ENCODE peak calls at places on chromosome 12, in nine cellular contexts. X, Z, E, K, J, R, V, Y and L are unnamed samples.
A peak's percentile ranks its signal among the peaks of the same experiment; 100 is the strongest.

GRCh38 chr12:128905003-128905544 is 51.8 kb downstream of the GLT1D1 start:
- DNase-seq in X (no peak), Z (no peak), E (no peak), K (no peak), J (no peak), R (no peak), V (no peak), Y (peak; percentile 20), L (no peak)

GRCh38 chr12:67388331-67389163 is 119.4 kb downstream of the CAND1 start:
- DNase-seq in X (no peak), Z (no peak), E (peak; percentile 10), K (no peak), J (no peak), R (no peak), V (peak; percentile 16), Y (peak; percentile 83), L (peak; percentile 11)

GRCh38 chr12:59164226-59164625 is 243.9 kb upstream of the LRIG3 start:
- DNase-seq in X (no peak), Z (no peak), E (no peak), K (no peak), J (no peak), R (no peak), V (no peak), Y (no peak), L (no peak)

GRCh38 chr12:104865080-104865479 is 93.0 kb downstream of the SLC41A2 start:
- DNase-seq in X (no peak), Z (no peak), E (no peak), K (no peak), J (no peak), R (no peak), V (no peak), Y (no peak), L (peak; percentile 22)

GRCh38 chr12:44381341-44381740 is 494.8 kb downstream of the NELL2 start:
- DNase-seq in X (no peak), Z (no peak), E (no peak), K (no peak), J (peak; percentile 95), R (no peak), V (no peak), Y (no peak), L (no peak)

GRCh38 chr12:26017484-26018211 is 59.2 kb downstream of the RASSF8 start:
- DNase-seq in X (peak; percentile 36), Z (no peak), E (peak; percentile 39), K (no peak), J (peak; percentile 51), R (no peak), V (peak; percentile 52), Y (peak; percentile 89), L (peak; percentile 43)

GRCh38 chr12:52361553-52361952 is 5.7 kb downstream of the KRT85 start:
- DNase-seq in X (no peak), Z (no peak), E (no peak), K (no peak), J (no peak), R (no peak), V (no peak), Y (no peak), L (no peak)

GRCh38 chr12:95646781-95647184 is 95.5 kb upstream of the USP44 start:
- DNase-seq in X (peak; percentile 75), Z (no peak), E (no peak), K (peak; percentile 77), J (no peak), R (no peak), V (no peak), Y (no peak), L (peak; percentile 48)

GRCh38 chr12:104704224-104704623 is 247.5 kb downstream of the CHST11 start:
- DNase-seq in X (no peak), Z (no peak), E (no peak), K (no peak), J (no peak), R (no peak), V (no peak), Y (peak; percentile 90), L (no peak)

GRCh38 chr12:46152456-46152855 is 116.4 kb downstream of the SLC38A1 start:
- DNase-seq in X (no peak), Z (no peak), E (no peak), K (no peak), J (no peak), R (no peak), V (no peak), Y (no peak), L (no peak)

GRCh38 chr12:116153983-116154382 is 123.5 kb downstream of the MED13L start:
- DNase-seq in X (no peak), Z (no peak), E (no peak), K (no peak), J (no peak), R (no peak), V (no peak), Y (peak; percentile 37), L (peak; percentile 42)

GRCh38 chr12:47216150-47216677 is 136.5 kb upstream of the AMIGO2 start:
- DNase-seq in X (no peak), Z (no peak), E (no peak), K (no peak), J (no peak), R (no peak), V (no peak), Y (no peak), L (no peak)

GRCh38 chr12:71000255-71000654 is 79.7 kb upstream of the PTPRR start:
- DNase-seq in X (no peak), Z (no peak), E (no peak), K (no peak), J (no peak), R (no peak), V (no peak), Y (no peak), L (no peak)

GRCh38 chr12:9888665-9889273 is 7.5 kb downstream of the KLRF2 start:
- DNase-seq in X (no peak), Z (no peak), E (no peak), K (no peak), J (no peak), R (no peak), V (no peak), Y (no peak), L (no peak)

GRCh38 chr12:110355080-110355479 is 48.4 kb downstream of the ANAPC7 start:
- DNase-seq in X (peak; percentile 29), Z (no peak), E (peak; percentile 43), K (no peak), J (peak; percentile 64), R (no peak), V (peak; percentile 37), Y (peak; percentile 87), L (peak; percentile 65)

GRCh38 chr12:55717397-55718007 is 1.7 kb downstream of the BLOC1S1 start:
- DNase-seq in X (no peak), Z (no peak), E (no peak), K (peak; percentile 65), J (no peak), R (no peak), V (no peak), Y (no peak), L (no peak)

GRCh38 chr12:68844788-68845695 is 37.1 kb downstream of the MDM2 start:
- DNase-seq in X (no peak), Z (no peak), E (no peak), K (no peak), J (no peak), R (no peak), V (no peak), Y (no peak), L (no peak)

GRCh38 chr12:70513441-70513840 is 123.8 kb downstream of the PTPRB start:
- DNase-seq in X (no peak), Z (no peak), E (no peak), K (no peak), J (no peak), R (no peak), V (no peak), Y (no peak), L (no peak)

GRCh38 chr12:51429705-51430104 is 5.1 kb downstream of the SLC4A8 start:
- DNase-seq in X (no peak), Z (no peak), E (no peak), K (no peak), J (no peak), R (no peak), V (no peak), Y (no peak), L (no peak)

GRCh38 chr12:4148418-4149056 is 125.0 kb upstream of the CCND2 start:
- DNase-seq in X (no peak), Z (peak; percentile 40), E (no peak), K (no peak), J (no peak), R (peak; percentile 41), V (no peak), Y (peak; percentile 31), L (no peak)

GRCh38 chr12:67854351-67854750 is 134.9 kb upstream of the IFNG-AS1 start:
- DNase-seq in X (no peak), Z (no peak), E (no peak), K (no peak), J (no peak), R (no peak), V (no peak), Y (no peak), L (no peak)

GRCh38 chr12:58523360-58523759 is 396.9 kb downstream of the LRIG3 start:
- DNase-seq in X (no peak), Z (no peak), E (no peak), K (no peak), J (no peak), R (no peak), V (no peak), Y (no peak), L (no peak)

GRCh38 chr12:67540920-67541624 is 107.5 kb upstream of the DYRK2 start:
- DNase-seq in X (peak; percentile 12), Z (no peak), E (no peak), K (no peak), J (no peak), R (no peak), V (no peak), Y (no peak), L (no peak)

GRCh38 chr12:79765157-79765556 is 74.4 kb upstream of the PAWR start:
- DNase-seq in X (no peak), Z (no peak), E (no peak), K (no peak), J (no peak), R (no peak), V (no peak), Y (no peak), L (no peak)

GRCh38 chr12:307406-307805 is 44.8 kb upstream of the SLC6A13 start:
- DNase-seq in X (no peak), Z (no peak), E (no peak), K (no peak), J (peak; percentile 89), R (no peak), V (no peak), Y (no peak), L (no peak)

GRCh38 chr12:69688496-69689427 is 10.3 kb downstream of the BEST3 start:
- DNase-seq in X (peak; percentile 91), Z (peak; percentile 57), E (peak; percentile 84), K (peak; percentile 85), J (peak; percentile 97), R (peak; percentile 43), V (peak; percentile 51), Y (peak; percentile 95), L (no peak)

GRCh38 chr12:76008438-76008837 is 23.1 kb downstream of the PHLDA1 start:
- DNase-seq in X (no peak), Z (no peak), E (no peak), K (no peak), J (no peak), R (no peak), V (no peak), Y (no peak), L (no peak)

GRCh38 chr12:39958377-39958776 is 147.5 kb downstream of the SLC2A13 start:
- DNase-seq in X (no peak), Z (no peak), E (no peak), K (no peak), J (no peak), R (no peak), V (peak; percentile 9), Y (peak; percentile 79), L (peak; percentile 38)

GRCh38 chr12:6378709-6379427 is 3.5 kb upstream of the SCNN1A start:
- DNase-seq in X (no peak), Z (no peak), E (no peak), K (no peak), J (no peak), R (no peak), V (no peak), Y (no peak), L (no peak)

GRCh38 chr12:64186789-64187188 is 35.3 kb downstream of the KICS2 start:
- DNase-seq in X (no peak), Z (no peak), E (no peak), K (peak; percentile 19), J (no peak), R (no peak), V (no peak), Y (no peak), L (no peak)

GRCh38 chr12:96522283-96522682 is 32.9 kb downstream of the CFAP54 start:
- DNase-seq in X (no peak), Z (no peak), E (no peak), K (no peak), J (no peak), R (no peak), V (no peak), Y (peak; percentile 71), L (peak; percentile 95)